ENCODE peak calls at places on chromosomes 5 and 9, in five cellular contexts. U is NT2/D1, F is SK-N-SH, N is HCT116, V is H1. I is an unnamed sample. For H3K9me3, the result is how much of the 10 kb centered on the place peaks cover.

GRCh38 chr5:146796911-146797310 is 81.6 kb downstream of the PPP2R2B start:
- DNase-seq in U (no peak), F (no peak), N (no peak), V (no peak), I (no peak)

GRCh38 chr5:122192883-122193496 is 63.6 kb downstream of the ZNF474 start:
- DNase-seq in U (peak), F (peak), N (peak), V (no peak), I (peak)

GRCh38 chr5:33313150-33313549 is 127.6 kb upstream of the TARS1 start:
- DNase-seq in U (no peak), F (no peak), N (peak), V (no peak), I (no peak)

GRCh38 chr5:176533894-176534611 is 3.1 kb downstream of the RNF44 start:
- DNase-seq in U (no peak), F (no peak), N (no peak), V (no peak), I (peak)

GRCh38 chr9:72052122-72052521 is 8.3 kb downstream of the C9orf57 start:
- DNase-seq in U (no peak), F (no peak), N (no peak), V (no peak), I (no peak)

GRCh38 chr5:158026248-158027031 is 167.5 kb upstream of the CLINT1 start:
- DNase-seq in U (no peak), F (no peak), N (no peak), V (no peak), I (no peak)

GRCh38 chr5:74209566-74209965 is 431.0 kb downstream of the ENC1 start:
- DNase-seq in U (no peak), F (no peak), N (no peak), V (no peak), I (no peak)

GRCh38 chr5:14444988-14445387 is 136.6 kb upstream of the OTULINL start:
- DNase-seq in U (no peak), F (no peak), N (no peak), V (no peak), I (no peak)

GRCh38 chr5:155276231-155276630 is 262.7 kb downstream of the KIF4B start:
- DNase-seq in U (no peak), F (no peak), N (no peak), V (no peak), I (no peak)

GRCh38 chr9:137459147-137459600 is at the start of gene NSMF:
- DNase-seq in U (peak), F (peak), N (peak), V (peak), I (peak)

GRCh38 chr9:114779352-114779845 is 26.4 kb downstream of the TNFSF15 start:
- DNase-seq in U (no peak), F (no peak), N (peak), V (no peak), I (no peak)

GRCh38 chr5:1907616-1908015 is 24.9 kb upstream of the IRX4 start:
- DNase-seq in U (no peak), F (no peak), N (no peak), V (no peak), I (no peak)

GRCh38 chr5:122129332-122129731 is at the start of gene ZNF474:
- DNase-seq in U (peak), F (no peak), N (peak), V (peak), I (no peak)

GRCh38 chr5:147690595-147690994 is 91.9 kb downstream of the JAKMIP2 start:
- DNase-seq in U (no peak), F (no peak), N (peak), V (no peak), I (peak)

GRCh38 chr9:37329576-37329975 is 92.9 kb upstream of the GRHPR start:
- DNase-seq in U (no peak), F (peak), N (no peak), V (no peak), I (no peak)

GRCh38 chr9:115158666-115159481 is 40.9 kb upstream of the TNC start:
- DNase-seq in U (no peak), F (peak), N (no peak), V (no peak), I (no peak)

GRCh38 chr9:83130541-83130940 is 67.6 kb upstream of the RASEF start:
- DNase-seq in U (no peak), F (no peak), N (no peak), V (no peak), I (no peak)

GRCh38 chr5:172383231-172383802 is 71.0 kb downstream of the SH3PXD2B start:
- DNase-seq in U (no peak), F (no peak), N (no peak), V (no peak), I (peak)

GRCh38 chr9:36877239-36877638 is 156.8 kb downstream of the PAX5 start:
- DNase-seq in U (no peak), F (no peak), N (no peak), V (no peak), I (no peak)

GRCh38 chr9:20041717-20042116 is 252.9 kb upstream of the SLC24A2 start:
- DNase-seq in U (no peak), F (peak), N (no peak), V (no peak), I (no peak)

GRCh38 chr5:150329881-150330876 is 27.3 kb upstream of the TCOF1 start:
- DNase-seq in U (no peak), F (no peak), N (no peak), V (no peak), I (no peak)

GRCh38 chr5:28903643-28904042 is 1865.3 kb upstream of the CDH9 start:
- DNase-seq in U (no peak), F (no peak), N (no peak), V (no peak), I (no peak)

GRCh38 chr9:114910541-114910940 is 19.9 kb downstream of the TNFSF8 start:
- DNase-seq in U (no peak), F (no peak), N (no peak), V (no peak), I (no peak)

GRCh38 chr9:89929721-89930480 is 325.1 kb downstream of the GADD45G start:
- DNase-seq in U (no peak), F (peak), N (no peak), V (no peak), I (no peak)

GRCh38 chr5:134521831-134522230 is 3.6 kb upstream of the JADE2 start:
- DNase-seq in U (no peak), F (no peak), N (no peak), V (no peak), I (no peak)

GRCh38 chr9:89655047-89655989 is 50.5 kb downstream of the GADD45G start:
- DNase-seq in U (no peak), F (no peak), N (no peak), V (no peak), I (no peak)

GRCh38 chr9:88974641-88975040 is 16.6 kb upstream of the S1PR3 start:
- DNase-seq in U (no peak), F (no peak), N (no peak), V (no peak), I (no peak)

GRCh38 chr5:149948988-149949387 is 4.4 kb upstream of the PDE6A start:
- DNase-seq in U (no peak), F (no peak), N (no peak), V (no peak), I (no peak)

GRCh38 chr9:72131206-72131605 is 18.0 kb upstream of the GDA start:
- DNase-seq in U (no peak), F (no peak), N (no peak), V (no peak), I (no peak)

GRCh38 chr5:95870105-95870672 is 47.7 kb upstream of the GLRX start:
- DNase-seq in U (no peak), F (no peak), N (no peak), V (no peak), I (peak)

GRCh38 chr5:150458819-150459557 is 9.4 kb upstream of the RPS14 start:
- DNase-seq in U (no peak), F (peak), N (no peak), V (no peak), I (peak)

GRCh38 chr9:120740135-120740534 is 25.9 kb upstream of the MEGF9 start:
- DNase-seq in U (no peak), F (no peak), N (no peak), V (no peak), I (no peak)

GRCh38 chr5:95486185-95486584 is 68.6 kb downstream of the SKIC3 start:
- DNase-seq in U (peak), F (no peak), N (no peak), V (no peak), I (no peak)

GRCh38 chr5:134122530-134122929 is 8.0 kb downstream of the TCF7 start:
- DNase-seq in U (no peak), F (no peak), N (no peak), V (no peak), I (no peak)

GRCh38 chr9:98442541-98442940 is 187.1 kb upstream of the TBC1D2 start:
- DNase-seq in U (no peak), F (no peak), N (no peak), V (no peak), I (no peak)
- H3K9ac ChIP-seq in U (no peak), F (no peak), N (no peak), V (no peak), I (no peak)

DNA sequence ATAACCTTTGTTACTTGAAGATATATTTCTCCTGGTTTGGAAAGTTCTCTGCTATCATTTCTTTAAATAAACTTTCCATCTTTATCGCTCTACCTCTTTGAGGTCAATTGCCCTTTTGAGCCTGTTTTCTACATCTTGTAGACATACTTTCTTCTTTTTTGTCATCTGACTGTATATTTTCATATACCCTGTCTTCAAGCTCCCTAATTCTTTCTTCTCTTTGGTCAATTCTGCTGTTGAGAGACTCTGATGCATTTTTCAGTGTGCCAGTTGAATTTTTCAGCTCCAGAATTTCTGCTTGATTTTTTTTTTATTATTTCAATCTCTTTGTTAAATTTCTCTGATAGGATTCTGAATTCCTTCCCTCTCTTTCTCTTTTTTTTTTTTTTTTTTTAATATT is 511.2 kb upstream of the GRAMD2B start:
- DNase-seq in U (no peak), F (no peak), N (no peak), V (no peak), I (no peak)
- H3K9me3 ChIP-seq in U (under half), F (under half), N (under half), V (under half), I (half or more)

DNA sequence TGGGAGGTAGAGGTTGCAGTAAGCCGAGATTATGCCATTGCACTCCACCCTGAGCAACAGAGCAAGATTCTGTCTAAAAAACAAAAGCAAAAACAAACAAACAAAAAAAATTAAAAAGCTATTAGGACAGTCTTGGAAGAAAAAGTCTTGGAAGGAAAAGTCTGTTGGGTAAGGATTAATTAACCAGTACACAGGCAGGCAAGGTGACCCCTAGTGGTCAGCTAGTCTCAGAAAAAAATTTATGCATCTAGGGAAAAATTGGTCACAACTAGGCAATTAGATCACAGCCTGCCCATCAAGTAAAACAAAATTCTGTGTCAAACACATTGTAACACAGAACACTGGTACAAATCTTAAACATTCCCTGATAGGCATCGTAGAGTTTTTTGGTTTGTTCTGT is 6.7 kb upstream of the ANKRD18B start:
- DNase-seq in U (no peak), F (peak), N (no peak), V (no peak), I (peak)
- TF ChIP-seq YY1 in U (no peak), F (no peak), N (no peak), V (no peak), I (no peak)

DNA sequence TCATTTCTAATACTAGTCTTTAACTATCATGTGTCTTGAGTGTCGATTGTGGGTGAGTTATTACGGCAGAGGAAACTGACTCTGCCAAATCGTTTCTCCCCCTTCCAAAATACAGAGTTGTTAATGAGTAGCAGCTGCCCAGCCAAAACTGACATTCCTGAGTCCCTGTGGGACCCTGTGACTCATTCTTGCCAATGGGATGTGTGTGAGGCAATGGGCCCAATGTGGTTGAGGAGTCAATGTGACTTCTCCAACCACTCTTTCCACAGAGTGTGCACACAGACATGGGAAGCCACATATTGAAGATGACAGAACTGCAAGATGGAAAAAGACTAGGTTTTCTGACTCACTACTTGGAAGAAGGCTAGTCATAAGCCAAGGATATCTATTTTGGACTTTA is 434.7 kb downstream of the DTWD2 start:
- DNase-seq in U (peak), F (no peak), N (no peak), V (no peak), I (no peak)
- H3K9ac ChIP-seq in U (no peak), F (no peak), N (no peak), V (no peak), I (no peak)

GRCh38 chr9:102631559-102631958 is 363.6 kb upstream of the CYLC2 start:
- DNase-seq in U (peak), F (no peak), N (no peak), V (no peak), I (peak)
- H3K9me3 ChIP-seq in U (under half), F (under half), N (under half), V (under half), I (half or more)

GRCh38 chr9:79896390-79896789 is 324.6 kb downstream of the TLE4 start:
- DNase-seq in U (no peak), F (no peak), N (no peak), V (no peak), I (no peak)
- TF ChIP-seq YY1 in U (no peak), F (no peak), N (no peak), V (no peak), I (no peak)

GRCh38 chr9:96619109-96619435 is 571 bp downstream of the CDC14B start:
- DNase-seq in U (no peak), F (peak), N (no peak), V (no peak), I (no peak)
- H3K9ac ChIP-seq in U (peak), F (peak), N (peak), V (no peak), I (peak)

GRCh38 chr5:148937239-148937638 is 110.8 kb downstream of the ADRB2 start:
- DNase-seq in U (no peak), F (no peak), N (no peak), V (no peak), I (no peak)

GRCh38 chr5:148937830-148938534 is 111.6 kb downstream of the ADRB2 start:
- DNase-seq in U (no peak), F (peak), N (no peak), V (no peak), I (no peak)

GRCh38 chr5:148941810-148942209 is 115.4 kb downstream of the ADRB2 start:
- DNase-seq in U (no peak), F (no peak), N (no peak), V (no peak), I (no peak)

GRCh38 chr5:148938535-148938907 is 112.1 kb downstream of the ADRB2 start:
- DNase-seq in U (no peak), F (no peak), N (no peak), V (no peak), I (no peak)

GRCh38 chr5:148939676-148940075 is 113.3 kb downstream of the ADRB2 start:
- DNase-seq in U (no peak), F (no peak), N (no peak), V (no peak), I (no peak)
- H3K9me3 ChIP-seq in U (under half), F (under half), N (under half), V (under half), I (under half)

DNA sequence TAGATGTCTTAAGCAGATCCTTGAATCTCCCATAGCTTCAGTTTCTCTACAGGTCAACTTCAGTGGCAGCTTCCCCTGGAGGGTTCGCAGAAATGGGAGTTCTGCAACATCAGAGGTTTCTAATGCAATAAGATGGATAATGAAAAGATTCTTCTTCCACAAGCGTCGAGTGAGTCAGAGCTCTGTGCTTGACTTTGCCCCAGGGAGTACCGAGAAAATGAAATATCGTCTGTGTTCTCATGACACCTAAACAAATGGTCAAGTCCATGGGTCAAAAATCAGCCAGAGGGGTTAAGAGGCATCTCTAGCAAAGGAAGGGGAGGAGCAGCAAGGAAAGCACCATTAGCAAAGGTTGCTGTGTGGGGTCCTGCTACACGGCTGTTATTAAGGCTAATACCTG is 3.2 kb upstream of the ADRA1B start:
- DNase-seq in U (no peak), F (no peak), N (no peak), V (no peak), I (no peak)
- TF ChIP-seq YY1 in U (no peak), F (no peak), N (no peak), V (no peak), I (no peak)